ENCODE peak calls at places on chromosomes 12 and 14, in four cellular contexts. One of them, this sample, is unnamed.

GRCh38 chr14:76948213-76948947 is 80.1 kb downstream of the IRF2BPL start:
- DNase-seq in activated CD8-positive, alpha-beta T cell treated with anti-CD3 and anti-CD28 coated beads for 36 hours: no peak
- DNase-seq in WERI-Rb-1: no peak
- DNase-seq in right lobe of liver: no peak
- DNase-seq in this sample: no peak

GRCh38 chr14:80095623-80096022 is 115.7 kb downstream of the DIO2 start:
- DNase-seq in activated CD8-positive, alpha-beta T cell treated with anti-CD3 and anti-CD28 coated beads for 36 hours: no peak
- DNase-seq in WERI-Rb-1: no peak
- DNase-seq in right lobe of liver: no peak
- DNase-seq in this sample: peak; percentile 15

GRCh38 chr14:92997343-92998061 is 74.6 kb downstream of the CHGA start:
- DNase-seq in activated CD8-positive, alpha-beta T cell treated with anti-CD3 and anti-CD28 coated beads for 36 hours: no peak
- DNase-seq in WERI-Rb-1: no peak
- DNase-seq in right lobe of liver: no peak
- DNase-seq in this sample: no peak

GRCh38 chr14:32932921-32933622 is 5.6 kb upstream of the NPAS3 start:
- DNase-seq in activated CD8-positive, alpha-beta T cell treated with anti-CD3 and anti-CD28 coated beads for 36 hours: no peak
- DNase-seq in WERI-Rb-1: peak; percentile 19
- DNase-seq in right lobe of liver: no peak
- DNase-seq in this sample: peak; percentile 16

GRCh38 chr14:21026988-21027315 is 2.1 kb upstream of the NDRG2 start:
- DNase-seq in activated CD8-positive, alpha-beta T cell treated with anti-CD3 and anti-CD28 coated beads for 36 hours: no peak
- DNase-seq in WERI-Rb-1: no peak
- DNase-seq in right lobe of liver: no peak
- DNase-seq in this sample: no peak

GRCh38 chr14:44700184-44700583 is 193.1 kb upstream of the FSCB start:
- DNase-seq in activated CD8-positive, alpha-beta T cell treated with anti-CD3 and anti-CD28 coated beads for 36 hours: no peak
- DNase-seq in WERI-Rb-1: no peak
- DNase-seq in right lobe of liver: no peak
- DNase-seq in this sample: peak; percentile 53

GRCh38 chr14:103232338-103232808 is 101.7 kb upstream of the EIF5 start:
- DNase-seq in activated CD8-positive, alpha-beta T cell treated with anti-CD3 and anti-CD28 coated beads for 36 hours: no peak
- DNase-seq in WERI-Rb-1: peak; percentile 38
- DNase-seq in right lobe of liver: no peak
- DNase-seq in this sample: no peak

GRCh38 chr12:2453076-2453806 is 341.5 kb upstream of the FKBP4 start:
- DNase-seq in activated CD8-positive, alpha-beta T cell treated with anti-CD3 and anti-CD28 coated beads for 36 hours: no peak
- DNase-seq in WERI-Rb-1: peak; percentile 70
- DNase-seq in right lobe of liver: no peak
- DNase-seq in this sample: no peak

GRCh38 chr14:93764211-93764659 is 24.1 kb downstream of the PRIMA1 start:
- DNase-seq in activated CD8-positive, alpha-beta T cell treated with anti-CD3 and anti-CD28 coated beads for 36 hours: no peak
- DNase-seq in WERI-Rb-1: peak; percentile 66
- DNase-seq in right lobe of liver: no peak
- DNase-seq in this sample: no peak

GRCh38 chr12:68189766-68190700 is 30.5 kb upstream of the IFNG start:
- DNase-seq in activated CD8-positive, alpha-beta T cell treated with anti-CD3 and anti-CD28 coated beads for 36 hours: peak; percentile 68
- DNase-seq in WERI-Rb-1: no peak
- DNase-seq in right lobe of liver: no peak
- DNase-seq in this sample: peak; percentile 18

GRCh38 chr14:23005861-23006534 is 3.9 kb downstream of the C14orf93 start:
- DNase-seq in activated CD8-positive, alpha-beta T cell treated with anti-CD3 and anti-CD28 coated beads for 36 hours: no peak
- DNase-seq in WERI-Rb-1: no peak
- DNase-seq in right lobe of liver: no peak
- DNase-seq in this sample: no peak

GRCh38 chr12:52377266-52377665 is 8.2 kb downstream of the KRT84 start:
- DNase-seq in activated CD8-positive, alpha-beta T cell treated with anti-CD3 and anti-CD28 coated beads for 36 hours: no peak
- DNase-seq in WERI-Rb-1: no peak
- DNase-seq in right lobe of liver: no peak
- DNase-seq in this sample: no peak

GRCh38 chr12:96236221-96236822 is 42.1 kb downstream of the ELK3 start:
- DNase-seq in activated CD8-positive, alpha-beta T cell treated with anti-CD3 and anti-CD28 coated beads for 36 hours: peak; percentile 17
- DNase-seq in WERI-Rb-1: no peak
- DNase-seq in right lobe of liver: no peak
- DNase-seq in this sample: no peak

GRCh38 chr14:70121521-70121920 is 67.2 kb downstream of the SLC8A3 start:
- DNase-seq in activated CD8-positive, alpha-beta T cell treated with anti-CD3 and anti-CD28 coated beads for 36 hours: no peak
- DNase-seq in WERI-Rb-1: no peak
- DNase-seq in right lobe of liver: no peak
- DNase-seq in this sample: no peak

GRCh38 chr12:56020437-56021189 is at the start of gene IKZF4:
- DNase-seq in activated CD8-positive, alpha-beta T cell treated with anti-CD3 and anti-CD28 coated beads for 36 hours: peak; percentile 43
- DNase-seq in WERI-Rb-1: peak; percentile 84
- DNase-seq in right lobe of liver: no peak
- DNase-seq in this sample: peak; percentile 91

GRCh38 chr12:119415714-119416113 is 81.2 kb downstream of the CCDC60 start:
- DNase-seq in activated CD8-positive, alpha-beta T cell treated with anti-CD3 and anti-CD28 coated beads for 36 hours: no peak
- DNase-seq in WERI-Rb-1: no peak
- DNase-seq in right lobe of liver: no peak
- DNase-seq in this sample: no peak

GRCh38 chr14:93544212-93544611 is 113.5 kb downstream of the UNC79 start:
- DNase-seq in activated CD8-positive, alpha-beta T cell treated with anti-CD3 and anti-CD28 coated beads for 36 hours: no peak
- DNase-seq in WERI-Rb-1: no peak
- DNase-seq in right lobe of liver: no peak
- DNase-seq in this sample: no peak

GRCh38 chr14:69320581-69321365 is 60.8 kb downstream of the GALNT16 start:
- DNase-seq in activated CD8-positive, alpha-beta T cell treated with anti-CD3 and anti-CD28 coated beads for 36 hours: no peak
- DNase-seq in WERI-Rb-1: no peak
- DNase-seq in right lobe of liver: peak; percentile 35
- DNase-seq in this sample: no peak

GRCh38 chr12:31931796-31932715 is 27.2 kb upstream of the RESF1 start:
- DNase-seq in activated CD8-positive, alpha-beta T cell treated with anti-CD3 and anti-CD28 coated beads for 36 hours: peak; percentile 32
- DNase-seq in WERI-Rb-1: no peak
- DNase-seq in right lobe of liver: no peak
- DNase-seq in this sample: peak; percentile 15

GRCh38 chr12:31749024-31749704 is 20.3 kb upstream of the AMN1 start:
- DNase-seq in activated CD8-positive, alpha-beta T cell treated with anti-CD3 and anti-CD28 coated beads for 36 hours: peak; percentile 87
- DNase-seq in WERI-Rb-1: no peak
- DNase-seq in right lobe of liver: peak; percentile 76
- DNase-seq in this sample: peak; percentile 95

This sample was measured in mesenchymal stem cell.